ENCODE peak calls at places on chromosomes 12 and 14, in four cellular contexts. G is MG63, U is left ventricle myocardium inferior, N is GM23248. V is an unnamed sample. For H3K36me3, the result is how much of the 10 kb centered on the place peaks cover.

GRCh38 chr14:24332094-24332983 is 2.5 kb downstream of the ADCY4 start:
- DNase-seq in N (peak), U (peak), G (peak), V (no peak)

GRCh38 chr12:9926876-9927275 is 5.3 kb downstream of the CLEC2A start:
- DNase-seq in N (peak), G (no peak), U (no peak), V (no peak)

GRCh38 chr12:50690923-50691322 is 73.0 kb upstream of the ATF1 start:
- DNase-seq in U (peak), G (no peak), N (peak), V (no peak)

GRCh38 chr14:68782091-68782981 is 10.5 kb downstream of the ZFP36L1 start:
- DNase-seq in N (no peak), U (no peak), G (no peak), V (no peak)

GRCh38 chr14:34684578-34684977 is 29.8 kb downstream of the CFL2 start:
- DNase-seq in G (no peak), U (no peak), N (peak), V (no peak)

GRCh38 chr12:62299617-62300016 is 39.4 kb downstream of the USP15 start:
- DNase-seq in G (no peak), N (no peak), U (no peak), V (no peak)

GRCh38 chr12:4220489-4220888 is 53.1 kb upstream of the CCND2 start:
- DNase-seq in U (no peak), N (no peak), G (no peak), V (no peak)

GRCh38 chr14:32203928-32204357 is 874 bp upstream of the RNU6-8 start:
- DNase-seq in N (no peak), U (peak), G (no peak), V (no peak)

GRCh38 chr14:31950760-31951637 is 126.1 kb upstream of the ARHGAP5 start:
- DNase-seq in U (peak), N (peak), G (peak), V (no peak)

GRCh38 chr14:71148627-71149026 is 241.4 kb downstream of the PCNX1 start:
- DNase-seq in N (no peak), G (no peak), U (no peak), V (no peak)

GRCh38 chr12:570949-571794 is 92.1 kb downstream of the NINJ2 start:
- DNase-seq in G (peak), N (peak), U (peak), V (no peak)

GRCh38 chr14:68507544-68508081 is 285.3 kb downstream of the ZFP36L1 start:
- DNase-seq in U (no peak), N (no peak), G (no peak), V (no peak)

GRCh38 chr14:64541971-64542838 is 1.7 kb downstream of the HSPA2 start:
- DNase-seq in U (peak), G (no peak), N (peak), V (no peak)

GRCh38 chr12:6563448-6564050 is 4.5 kb downstream of the NOP2 start:
- DNase-seq in G (peak), U (no peak), N (peak), V (no peak)

GRCh38 chr14:23168246-23168645 is 15.2 kb downstream of the SLC7A8 start:
- DNase-seq in G (no peak), N (no peak), U (no peak), V (no peak)

GRCh38 chr12:2649201-2650030 is 145.4 kb upstream of the FKBP4 start:
- DNase-seq in U (no peak), N (no peak), G (no peak), V (no peak)

GRCh38 chr12:1913377-1914115 is 4.9 kb downstream of the CACNA2D4 start:
- DNase-seq in N (no peak), G (no peak), U (no peak), V (no peak)

GRCh38 chr14:49464885-49465284 is 121.3 kb downstream of the RPS29 start:
- DNase-seq in N (peak), G (no peak), U (no peak), V (no peak)

GRCh38 chr12:112584266-112584722 is 165.5 kb downstream of the PTPN11 start:
- DNase-seq in N (no peak), G (peak), U (no peak), V (no peak)

GRCh38 chr14:77212933-77213656 is 31.5 kb downstream of the TMEM63C start:
- DNase-seq in N (peak), G (peak), U (no peak), V (no peak)

GRCh38 chr12:71730936-71731335 is 23.7 kb upstream of the RAB21 start:
- DNase-seq in N (no peak), G (no peak), U (no peak), V (no peak)

GRCh38 chr12:110908377-110909136 is 11.8 kb downstream of the MYL2 start:
- DNase-seq in G (no peak), N (no peak), U (peak), V (no peak)

GRCh38 chr12:120444676-120445075 is 1.5 kb downstream of the TRIAP1 start:
- DNase-seq in G (no peak), N (no peak), U (no peak), V (no peak)
- H3K36me3 ChIP-seq in G (half or more), N (under half), U (half or more), V (under half)

GRCh38 chr12:131983554-131983953 is 33.8 kb downstream of the EP400 start:
- DNase-seq in N (no peak), U (no peak), G (no peak), V (no peak)

GRCh38 chr12:131986847-131987398 is 37.2 kb downstream of the EP400 start:
- DNase-seq in G (no peak), N (no peak), U (no peak), V (no peak)

GRCh38 chr12:131987552-131987951 is 37.8 kb downstream of the EP400 start:
- DNase-seq in U (no peak), G (no peak), N (no peak), V (no peak)

GRCh38 chr12:131986361-131986760 is 36.6 kb downstream of the EP400 start:
- DNase-seq in G (no peak), U (no peak), N (no peak), V (no peak)

GRCh38 chr12:131985145-131985875 is 35.6 kb downstream of the EP400 start:
- DNase-seq in N (no peak), U (peak), G (no peak), V (no peak)
- H3K4me3 ChIP-seq in N (no peak), U (no peak), G (no peak), V (no peak)

GRCh38 chr12:108792361-108793292 is 61.3 kb upstream of the CORO1C start:
- DNase-seq in G (no peak), U (no peak), N (peak), V (no peak)

GRCh38 chr12:108787539-108787938 is 56.2 kb upstream of the CORO1C start:
- DNase-seq in G (no peak), N (no peak), U (no peak), V (no peak)

GRCh38 chr12:108788076-108788782 is 56.9 kb upstream of the CORO1C start:
- DNase-seq in U (peak), N (peak), G (no peak), V (no peak)

GRCh38 chr12:108788911-108789310 is 57.6 kb upstream of the CORO1C start:
- DNase-seq in G (no peak), N (no peak), U (peak), V (no peak)

DNA sequence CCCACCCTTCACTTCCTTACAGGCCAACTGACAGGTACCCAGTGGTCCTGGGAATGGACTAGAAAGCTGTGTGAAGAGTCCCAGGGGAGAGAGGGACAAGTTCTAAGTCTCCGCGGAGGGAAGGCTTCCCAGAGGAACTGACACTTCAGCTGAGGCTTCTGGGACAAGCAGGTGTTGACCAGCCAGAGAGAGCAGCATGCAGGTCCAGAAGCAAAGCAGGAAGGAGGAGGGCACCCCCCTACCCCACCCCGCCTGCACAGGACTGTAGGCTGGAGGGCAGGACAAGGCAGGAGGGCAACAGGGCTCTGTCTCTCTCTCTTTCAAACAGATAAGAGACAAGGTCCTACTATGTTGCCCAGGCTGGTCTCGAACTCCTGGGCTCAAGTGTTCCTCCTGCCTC is 58.2 kb upstream of the CORO1C start:
- DNase-seq in N (peak), U (peak), G (no peak), V (no peak)
- H3K36me3 ChIP-seq in N (half or more), U (half or more), G (half or more), V (under half)

DNA sequence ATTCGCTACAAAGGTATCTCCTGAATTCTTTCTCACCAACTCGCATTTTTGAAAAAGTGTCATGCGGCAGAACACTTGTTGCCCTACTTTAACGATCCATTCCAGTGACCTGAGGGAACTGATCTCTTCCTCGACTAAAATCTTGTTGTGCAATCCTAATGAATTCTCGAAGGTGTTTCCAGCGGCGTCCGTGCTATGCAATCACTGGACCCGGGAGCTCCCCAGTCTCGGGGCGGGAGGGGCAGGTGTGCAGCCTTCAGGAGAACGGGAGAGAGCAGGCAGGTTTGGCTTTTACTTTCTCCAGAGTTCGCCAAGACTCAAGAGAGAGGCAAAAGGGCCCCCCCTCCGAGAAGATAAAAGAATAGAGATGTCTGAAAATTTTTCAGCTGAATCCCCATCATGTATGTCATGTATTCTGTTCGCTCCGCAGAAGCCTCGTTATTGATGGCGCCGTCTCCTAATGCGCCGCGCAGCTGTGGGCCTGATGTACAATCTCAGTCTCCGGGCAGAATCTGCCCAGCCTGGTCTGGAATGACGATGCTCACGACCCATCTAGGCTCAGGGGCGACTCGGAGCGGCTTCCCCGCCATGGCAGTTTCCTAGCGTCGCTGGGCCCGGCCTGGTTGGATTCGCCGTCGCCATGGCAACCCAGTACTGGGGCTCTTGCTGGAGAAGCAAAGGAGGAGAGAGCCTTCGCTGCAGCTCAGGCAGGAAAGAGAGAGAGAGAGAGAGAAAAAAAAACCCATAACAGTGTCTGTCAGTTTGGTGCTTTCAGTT is 38.3 kb downstream of the PLXNC1 start:
- DNase-seq in U (peak), G (no peak), N (no peak), V (no peak)
- H3K4me3 ChIP-seq in U (peak), G (no peak), N (no peak), V (peak)

DNA sequence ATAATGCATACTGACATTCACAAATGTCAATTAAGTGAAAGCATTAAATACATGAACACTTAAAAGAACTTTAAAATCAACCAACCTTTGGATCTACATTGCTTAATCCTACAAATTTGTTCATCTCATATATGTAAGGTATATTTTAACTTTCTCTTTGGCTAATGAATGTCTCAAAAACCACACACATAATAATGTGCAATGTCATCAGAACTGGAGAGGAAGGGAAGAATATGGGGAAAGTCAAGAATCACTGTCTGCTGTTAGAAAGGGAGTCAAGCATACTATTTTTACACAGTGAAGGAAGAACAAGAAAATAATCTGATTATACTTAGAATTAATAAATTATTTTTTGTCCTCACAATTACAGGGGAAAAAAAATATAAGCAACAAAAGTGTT is 4.9 kb downstream of the GMFB start:
- DNase-seq in N (peak), U (no peak), G (no peak), V (no peak)
- H3K36me3 ChIP-seq in N (under half), U (under half), G (under half), V (under half)

V was measured in BJ.